ENCODE peak calls at places on chromosomes 7 and 10, in four cellular contexts. S is suprapubic skin, G is SK-N-SH, Y is stomach. U is an unnamed sample. For H3K4me1, the result is how much of the 10 kb centered on the place peaks cover.

GRCh38 chr7:12485845-12486244 is 82.2 kb upstream of the VWDE start:
- DNase-seq in Y (no peak), G (no peak), S (no peak), U (no peak)

GRCh38 chr7:31648288-31648687 is 38.7 kb upstream of the PPP1R17 start:
- DNase-seq in S (no peak), G (no peak), Y (no peak), U (no peak)

GRCh38 chr10:74825033-74825370 is 1.4 kb upstream of the KAT6B start:
- DNase-seq in S (no peak), Y (peak), G (no peak), U (no peak)

GRCh38 chr10:7789390-7789789 is 1.4 kb downstream of the ATP5F1C start:
- DNase-seq in S (no peak), G (peak), Y (no peak), U (no peak)

GRCh38 chr10:22579826-22580225 is 134.6 kb downstream of the PIP4K2A start:
- DNase-seq in Y (no peak), G (no peak), S (no peak), U (no peak)

GRCh38 chr10:98269435-98269912 is 1.5 kb upstream of the LOXL4 start:
- DNase-seq in S (peak), G (peak), Y (no peak), U (no peak)

GRCh38 chr7:26337232-26337865 is 45.7 kb downstream of the SNX10 start:
- DNase-seq in S (no peak), G (no peak), Y (no peak), U (no peak)

GRCh38 chr10:3825244-3825643 is 40.2 kb upstream of the KLF6 start:
- DNase-seq in G (no peak), S (no peak), Y (no peak), U (no peak)

GRCh38 chr10:8767616-8768015 is 713.1 kb downstream of the GATA3 start:
- DNase-seq in G (no peak), Y (no peak), S (no peak), U (no peak)

GRCh38 chr7:95265634-95266033 is 58.7 kb downstream of the PON1 start:
- DNase-seq in G (no peak), S (no peak), Y (no peak), U (no peak)

DNA sequence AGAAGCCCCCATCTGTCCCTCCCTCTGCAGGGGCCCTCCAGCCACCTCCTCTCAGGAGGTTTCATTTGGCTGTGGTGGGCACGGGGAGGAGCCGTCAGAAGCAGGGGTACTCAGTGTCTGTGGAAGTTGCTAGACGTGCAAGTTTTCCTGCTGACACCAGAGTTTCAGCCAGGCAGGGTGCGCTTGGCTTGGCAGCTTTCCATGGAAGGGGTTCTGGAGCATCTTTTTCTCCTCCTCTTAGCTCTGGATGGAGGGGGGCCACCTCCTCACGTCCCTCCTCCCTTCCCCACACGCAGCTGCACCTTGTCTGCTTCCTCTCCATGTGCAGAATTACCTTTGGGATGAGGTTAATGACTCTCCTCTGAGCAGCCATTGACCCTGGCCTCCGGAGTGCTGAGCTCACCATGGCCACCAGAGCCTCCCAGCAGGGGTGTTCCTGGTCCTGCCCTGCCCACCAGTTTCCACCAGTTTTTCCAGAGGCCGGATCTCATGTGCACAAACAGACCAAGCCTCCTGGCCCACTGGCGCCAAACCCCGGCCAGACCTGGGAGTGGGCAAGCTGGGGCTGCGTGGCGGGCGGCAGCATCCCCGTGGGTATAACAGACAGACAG is 579.8 kb upstream of the FOXK1 start:
- DNase-seq in S (peak), Y (no peak), G (no peak), U (peak)
- TF ChIP-seq POLR2AphosphoS5 in S (no peak), Y (no peak), G (no peak), U (no peak)

DNA sequence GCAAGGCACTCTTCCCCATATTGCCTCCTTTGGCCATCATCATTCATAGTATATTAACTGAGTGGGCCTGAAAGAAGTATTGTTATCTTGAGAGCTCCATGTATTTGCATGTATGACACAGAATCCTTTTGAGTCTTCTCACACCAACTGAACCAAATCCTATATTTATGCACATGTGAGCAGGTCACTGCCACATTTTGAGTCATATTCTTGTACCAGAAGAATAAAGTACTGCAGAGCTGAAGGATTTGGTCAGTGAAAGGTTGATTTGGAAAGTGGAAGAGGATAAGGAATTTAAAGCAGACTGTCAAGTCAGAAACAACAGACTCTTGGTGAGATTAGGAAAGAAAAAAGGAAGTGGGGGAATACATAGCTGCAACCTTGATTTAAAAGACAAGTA is 121.8 kb downstream of the ARID5B start:
- DNase-seq in G (no peak), Y (no peak), S (no peak), U (no peak)
- H3K4me1 ChIP-seq in G (under half), Y (half or more), S (half or more), U (under half)

DNA sequence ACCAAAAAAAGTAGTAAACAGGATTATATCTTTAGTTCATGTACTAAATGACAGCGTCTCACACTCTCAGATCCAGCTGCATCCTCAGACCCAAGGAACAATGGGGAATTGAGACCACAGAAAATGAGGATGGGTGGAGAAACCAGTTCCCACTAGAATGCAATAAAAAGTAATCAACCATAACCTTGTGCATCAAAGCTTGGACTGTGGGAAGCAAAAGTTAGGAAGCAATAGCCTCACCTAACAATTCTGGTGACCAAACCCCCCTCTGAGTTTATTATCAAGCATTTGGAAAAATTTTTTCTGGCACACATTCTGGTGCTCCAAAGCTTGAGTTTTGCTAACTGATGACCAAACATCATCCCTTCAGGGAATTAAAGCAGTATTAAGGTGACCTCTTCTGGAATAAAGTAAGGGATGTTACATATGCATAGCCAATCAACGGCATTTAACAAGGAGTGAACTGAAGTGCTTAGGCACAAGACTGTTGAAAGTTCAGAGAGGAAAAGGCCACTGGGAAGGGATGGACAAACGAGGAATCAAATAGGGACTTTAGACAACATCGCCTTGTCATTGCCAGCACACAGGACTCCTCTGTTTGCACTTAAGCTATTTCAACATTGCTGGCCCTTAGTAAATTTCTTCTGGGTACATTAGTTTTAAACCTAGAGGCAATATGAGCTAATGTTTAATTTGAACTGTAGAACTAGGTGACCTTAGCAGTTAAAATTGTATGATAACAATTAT is 1.2 kb upstream of the MAT1A start:
- DNase-seq in S (no peak), G (no peak), Y (no peak), U (no peak)
- TF ChIP-seq EP300 in S (no peak), G (no peak), Y (no peak), U (no peak)

GRCh38 chr7:68678196-68678595 is 920.1 kb upstream of the AUTS2 start:
- DNase-seq in S (no peak), G (no peak), Y (no peak), U (no peak)
- TF ChIP-seq POLR2AphosphoS5 in S (no peak), G (no peak), Y (no peak), U (no peak)

DNA sequence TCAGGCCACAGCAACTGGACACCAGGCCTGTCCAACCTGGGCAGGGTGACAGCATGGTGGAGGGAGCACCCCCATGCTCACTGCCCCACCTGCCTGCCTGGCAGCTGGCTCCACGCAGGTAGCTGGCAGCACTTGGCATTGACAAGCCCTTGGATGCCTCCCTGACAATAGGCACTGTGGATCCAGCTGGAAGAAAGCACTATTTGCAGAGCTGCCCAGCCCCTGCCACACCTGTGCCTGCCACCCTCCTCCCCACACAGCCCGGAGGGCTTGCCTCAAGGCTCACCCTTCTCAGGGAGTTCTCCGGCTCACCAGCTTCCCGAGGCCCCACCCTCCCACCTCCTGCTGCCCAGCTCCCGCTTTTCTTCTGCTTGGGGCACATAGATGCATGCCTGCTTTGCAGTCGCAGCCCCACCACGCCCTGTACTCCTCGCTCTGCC is 160.1 kb downstream of the NEURL1 start:
- DNase-seq in Y (peak), G (no peak), S (peak), U (peak)
- H3K4me1 ChIP-seq in Y (half or more), G (under half), S (half or more), U (half or more)

GRCh38 chr7:148987010-148987750 is 41.1 kb downstream of the PDIA4 start:
- DNase-seq in G (peak), Y (peak), S (peak), U (no peak)
- TF ChIP-seq EP300 in G (no peak), Y (no peak), S (no peak), U (no peak)

DNA sequence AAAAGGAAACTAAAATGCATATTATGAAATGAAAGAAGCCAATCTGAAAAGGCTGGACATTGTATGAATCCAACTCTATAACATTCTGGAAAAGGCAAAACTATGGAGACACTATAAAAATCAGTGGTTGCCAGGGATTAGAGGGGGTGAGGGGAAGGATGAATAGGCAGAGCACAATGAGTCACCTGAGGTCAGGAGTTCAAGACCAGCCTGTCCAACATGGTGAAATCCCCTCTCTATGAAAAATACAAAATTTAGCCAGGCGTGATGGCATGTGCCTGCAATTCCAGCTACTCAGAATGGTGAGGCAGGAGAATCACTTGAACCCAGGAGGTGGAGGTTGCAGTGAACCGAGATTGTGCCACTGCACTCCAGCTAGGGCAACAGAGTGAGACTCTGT is 324.8 kb upstream of the PHYHIPL start:
- DNase-seq in Y (no peak), G (no peak), S (no peak), U (no peak)
- TF ChIP-seq POLR2AphosphoS5 in Y (no peak), G (no peak), S (no peak), U (no peak)

U was measured in upper lobe of left lung.